ENCODE peak calls at places on chromosome 12, in seven cellular contexts. A is activated gamma-delta T cell treated with Interleukin-2 at 50 U/mL for 16 hours; U is epithelial cell of esophagus; M is GDM1; F is stimulated activated CD8-positive, alpha-beta memory T cell treated with anti-CD3 and anti-CD28 coated beads, Interleukin-12 subunit alpha, Interleukin-12 subunit beta, amount 100 ng/mL, for 1 hour; G is cortex of kidney; P is ELR. N is an unnamed sample.

GRCh38 chr12:103495783-103496456 is at the start of gene C12orf42:
- DNase-seq in A (peak), U (peak), M (no peak), F (no peak), G (no peak), P (peak), N (peak)

GRCh38 chr12:21745258-21745657 is 29.2 kb downstream of the KCNJ8 start:
- DNase-seq in A (no peak), U (no peak), M (no peak), F (no peak), G (no peak), P (no peak), N (no peak)

GRCh38 chr12:122687091-122687490 is 16.1 kb downstream of the HCAR2 start:
- DNase-seq in A (no peak), U (peak), M (no peak), F (no peak), G (no peak), P (no peak), N (peak)

GRCh38 chr12:62736596-62736995 is 198.4 kb downstream of the PPM1H start:
- DNase-seq in A (no peak), U (peak), M (no peak), F (no peak), G (no peak), P (peak), N (no peak)

GRCh38 chr12:3204143-3204542 is 127.0 kb downstream of the TSPAN9 start:
- DNase-seq in A (no peak), U (peak), M (no peak), F (no peak), G (no peak), P (no peak), N (no peak)

GRCh38 chr12:49698619-49699545 is 8.3 kb downstream of the FMNL3 start:
- DNase-seq in A (peak), U (peak), M (peak), F (no peak), G (no peak), P (peak), N (no peak)

GRCh38 chr12:74689071-74689655 is 151.5 kb downstream of the ATXN7L3B start:
- DNase-seq in A (no peak), U (peak), M (no peak), F (no peak), G (no peak), P (peak), N (peak)

GRCh38 chr12:66010787-66011547 is 119.6 kb downstream of the LLPH start:
- DNase-seq in A (no peak), U (no peak), M (no peak), F (no peak), G (no peak), P (no peak), N (no peak)

GRCh38 chr12:75613981-75614380 is 102.6 kb upstream of the KRR1 start:
- DNase-seq in A (no peak), U (peak), M (no peak), F (no peak), G (no peak), P (no peak), N (no peak)

GRCh38 chr12:124018526-124018925 is 45.5 kb downstream of the ZNF664 start:
- DNase-seq in A (no peak), U (no peak), M (no peak), F (no peak), G (no peak), P (no peak), N (no peak)

N was measured in NCI-H345.